ENCODE peak calls at places on chromosomes 1 and 21, in seven cellular contexts. W, E, N, Q, T, A and O are unnamed samples.

GRCh38 chr1:39576016-39576657 is 453 bp downstream of the PABPC4 start:
- DNase-seq in W (no peak), E (no peak), N (no peak), Q (peak; percentile 58), T (no peak), A (no peak), O (peak; percentile 55)

GRCh38 chr1:53938136-53938830 is 7.2 kb downstream of the IFT25 start:
- DNase-seq in W (no peak), E (no peak), N (no peak), Q (no peak), T (no peak), A (no peak), O (no peak)

GRCh38 chr1:214683596-214683995 is 80.6 kb downstream of the CENPF start:
- DNase-seq in W (no peak), E (no peak), N (no peak), Q (no peak), T (no peak), A (no peak), O (no peak)

GRCh38 chr1:244163861-244164562 is 112.9 kb downstream of the ZBTB18 start:
- DNase-seq in W (peak; percentile 86), E (no peak), N (peak; percentile 90), Q (peak; percentile 34), T (peak; percentile 71), A (no peak), O (no peak)

GRCh38 chr1:176602388-176603004 is 139.5 kb downstream of the PAPPA2 start:
- DNase-seq in W (no peak), E (no peak), N (no peak), Q (peak; percentile 42), T (no peak), A (no peak), O (no peak)

GRCh38 chr1:21468597-21468996 is 28.7 kb downstream of the NBPF3 start:
- DNase-seq in W (no peak), E (no peak), N (no peak), Q (peak; percentile 23), T (no peak), A (no peak), O (no peak)

GRCh38 chr1:206982216-206982615 is 12.0 kb upstream of the FCAMR start:
- DNase-seq in W (peak; percentile 73), E (no peak), N (peak; percentile 70), Q (peak; percentile 72), T (no peak), A (peak; percentile 30), O (no peak)

GRCh38 chr1:22252248-22252647 is 109.4 kb upstream of the WNT4 start:
- DNase-seq in W (no peak), E (no peak), N (no peak), Q (no peak), T (no peak), A (no peak), O (no peak)

GRCh38 chr1:65804584-65804983 is 11.9 kb downstream of the PDE4B start:
- DNase-seq in W (no peak), E (no peak), N (no peak), Q (no peak), T (no peak), A (no peak), O (no peak)

GRCh38 chr1:167297222-167298214 is 76.8 kb downstream of the POU2F1 start:
- DNase-seq in W (no peak), E (peak; percentile 62), N (no peak), Q (no peak), T (no peak), A (no peak), O (no peak)

GRCh38 chr1:155174334-155175280 is 958 bp downstream of the TRIM46 start:
- DNase-seq in W (no peak), E (peak; percentile 57), N (no peak), Q (no peak), T (no peak), A (no peak), O (no peak)

GRCh38 chr1:26530898-26531598 is 1.5 kb downstream of the RPS6KA1 start:
- DNase-seq in W (peak; percentile 82), E (no peak), N (peak; percentile 98), Q (peak; percentile 65), T (no peak), A (no peak), O (no peak)

GRCh38 chr1:222090103-222090502 is 348.2 kb upstream of the DUSP10 start:
- DNase-seq in W (no peak), E (no peak), N (no peak), Q (no peak), T (no peak), A (no peak), O (no peak)

GRCh38 chr1:157155658-157156057 is 17.5 kb upstream of the ETV3 start:
- DNase-seq in W (no peak), E (no peak), N (no peak), Q (no peak), T (peak; percentile 31), A (no peak), O (no peak)

GRCh38 chr1:9315411-9316079 is 22.9 kb downstream of the SPSB1 start:
- DNase-seq in W (no peak), E (no peak), N (no peak), Q (no peak), T (no peak), A (no peak), O (no peak)

GRCh38 chr21:17607684-17608083 is 5.0 kb downstream of the BTG3 start:
- DNase-seq in W (no peak), E (no peak), N (no peak), Q (no peak), T (no peak), A (no peak), O (no peak)

GRCh38 chr1:165383067-165383466 is 26.6 kb upstream of the LMX1A start:
- DNase-seq in W (no peak), E (peak; percentile 74), N (no peak), Q (no peak), T (peak; percentile 83), A (no peak), O (peak; percentile 12)

GRCh38 chr21:15820857-15821256 is 91.1 kb downstream of the USP25 start:
- DNase-seq in W (no peak), E (no peak), N (no peak), Q (no peak), T (no peak), A (no peak), O (no peak)

GRCh38 chr1:207670192-207670591 is 25.3 kb downstream of the CR1L start:
- DNase-seq in W (no peak), E (no peak), N (no peak), Q (no peak), T (no peak), A (no peak), O (no peak)

GRCh38 chr1:230270185-230270939 is 155.8 kb downstream of the PGBD5 start:
- DNase-seq in W (no peak), E (no peak), N (no peak), Q (no peak), T (no peak), A (no peak), O (no peak)

GRCh38 chr21:33761104-33762036 is 119.1 kb downstream of the ITSN1 start:
- DNase-seq in W (peak; percentile 46), E (no peak), N (peak; percentile 78), Q (peak; percentile 6), T (peak; percentile 26), A (no peak), O (no peak)
- H3K27ac ChIP-seq in W (peak overlapping the region; percentile 77), E (peak overlapping the region; percentile 74), N (peak overlapping the region; percentile 57), Q (peak overlapping the region; percentile 67), T (peak overlapping the region; percentile 90), A (no peak overlapping the region), O (no peak overlapping the region)

DNA sequence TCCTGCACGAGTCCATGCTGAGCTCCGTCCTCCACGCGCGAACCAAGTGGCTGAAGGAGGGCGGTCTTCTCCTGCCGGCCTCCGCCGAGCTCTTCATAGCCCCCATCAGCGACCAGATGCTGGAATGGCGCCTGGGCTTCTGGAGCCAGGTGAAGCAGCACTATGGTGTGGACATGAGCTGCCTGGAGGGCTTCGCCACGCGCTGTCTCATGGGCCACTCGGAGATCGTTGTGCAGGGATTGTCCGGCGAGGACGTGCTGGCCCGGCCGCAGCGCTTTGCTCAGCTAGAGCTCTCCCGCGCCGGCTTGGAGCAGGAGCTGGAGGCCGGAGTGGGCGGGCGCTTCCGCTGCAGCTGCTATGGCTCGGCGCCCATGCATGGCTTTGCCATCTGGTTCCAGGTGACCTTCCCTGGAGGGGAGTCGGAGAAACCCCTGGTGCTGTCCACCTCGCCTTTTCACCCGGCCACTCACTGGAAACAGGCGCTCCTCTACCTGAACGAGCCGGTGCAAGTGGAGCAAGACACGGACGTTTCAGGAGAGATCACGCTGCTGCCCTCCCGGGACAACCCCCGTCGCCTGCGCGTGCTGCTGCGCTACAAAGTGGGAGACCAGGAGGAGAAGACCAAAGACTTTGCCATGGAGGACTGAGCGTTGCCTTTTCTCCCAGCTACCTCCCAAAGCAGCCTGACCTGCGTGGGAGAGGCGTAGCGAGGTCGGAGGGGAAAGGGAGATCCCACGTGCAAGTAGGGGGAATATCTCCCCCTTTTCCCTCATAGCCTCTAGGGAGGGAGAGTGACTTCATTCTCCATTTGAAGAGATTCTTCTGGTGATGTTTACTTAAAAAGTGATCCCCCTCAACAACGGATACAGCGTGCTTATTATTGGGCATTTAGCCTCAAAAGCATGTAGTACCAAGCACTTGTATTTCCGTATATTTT is 991 bp downstream of the PRMT6 start:
- DNase-seq in W (no peak), E (peak; percentile 59), N (peak; percentile 31), Q (peak; percentile 79), T (peak; percentile 37), A (no peak), O (peak; percentile 55)
- H3K27ac ChIP-seq in W (no peak overlapping the region), E (peak overlapping the region; percentile 85), N (peak overlapping the region; percentile 74), Q (no peak overlapping the region), T (peak overlapping the region; percentile 76), A (peak overlapping the region; percentile 91), O (peak overlapping the region; percentile 77)

GRCh38 chr1:180954766-180955165 is 42.1 kb downstream of the KIAA1614 start:
- DNase-seq in W (no peak), E (no peak), N (no peak), Q (no peak), T (no peak), A (no peak), O (no peak)
- H3K27ac ChIP-seq in W (peak overlapping the region; percentile 87), E (peak overlapping the region; percentile 45), N (peak overlapping the region; percentile 91), Q (no peak overlapping the region), T (peak overlapping the region; percentile 70), A (no peak overlapping the region), O (peak overlapping the region; percentile 64)

GRCh38 chr1:32500387-32501209 is 35.7 kb downstream of the ZBTB8B start:
- DNase-seq in W (peak; percentile 72), E (peak; percentile 76), N (peak; percentile 74), Q (peak; percentile 75), T (peak; percentile 64), A (no peak), O (peak; percentile 16)

GRCh38 chr1:32501865-32502264 is 37.0 kb downstream of the ZBTB8B start:
- DNase-seq in W (no peak), E (peak; percentile 71), N (no peak), Q (no peak), T (peak; percentile 71), A (no peak), O (peak; percentile 8)

GRCh38 chr1:32494711-32495337 is 30.0 kb downstream of the ZBTB8B start:
- DNase-seq in W (no peak), E (no peak), N (no peak), Q (peak; percentile 14), T (no peak), A (no peak), O (no peak)

GRCh38 chr1:32496127-32496526 is 31.3 kb downstream of the ZBTB8B start:
- DNase-seq in W (no peak), E (no peak), N (no peak), Q (no peak), T (no peak), A (no peak), O (no peak)

DNA sequence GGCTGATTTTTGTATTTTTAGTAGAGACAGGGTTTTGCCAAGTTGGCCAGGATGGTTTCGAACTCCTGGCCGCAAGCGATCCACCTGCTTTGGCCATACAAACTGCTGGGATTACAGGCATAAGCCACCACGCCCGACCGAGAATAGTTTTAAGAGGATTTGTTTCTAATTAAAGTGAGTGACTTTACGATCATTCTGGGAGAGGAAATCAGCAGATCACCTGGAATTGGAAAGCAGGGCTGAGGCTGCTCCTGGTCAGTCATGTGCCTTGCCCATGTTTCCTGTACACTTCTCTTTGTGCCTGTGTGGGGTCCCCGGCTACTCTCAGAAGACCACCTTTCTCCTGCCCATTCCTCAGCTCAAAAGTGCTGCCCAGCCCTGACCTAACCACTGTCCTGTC is 33.9 kb downstream of the ZBTB8B start:
- DNase-seq in W (no peak), E (no peak), N (no peak), Q (no peak), T (no peak), A (no peak), O (no peak)
- H3K27ac ChIP-seq in W (no peak overlapping the region), E (no peak overlapping the region), N (peak overlapping the region; percentile 16), Q (no peak overlapping the region), T (no peak overlapping the region), A (no peak overlapping the region), O (no peak overlapping the region)